ENCODE peak calls at places on chromosomes 13 and 19, in seven cellular contexts. Q is HCT116, D is GM12878, F is K562, K is H1, V is SK-N-SH, O is HepG2. S is an unnamed sample.

GRCh38 chr19:32543107-32543900 is 37.7 kb upstream of the PDCD5 start:
- DNase-seq in Q (no peak), D (no peak), F (peak), K (no peak), V (no peak), O (no peak), S (no peak)

GRCh38 chr19:14497347-14497921 is 1.5 kb upstream of the GIPC1 start:
- DNase-seq in Q (no peak), D (no peak), F (peak), K (no peak), V (no peak), O (peak), S (no peak)

GRCh38 chr19:18304496-18305312 is 18.2 kb downstream of the LSM4 start:
- DNase-seq in Q (no peak), D (no peak), F (peak), K (no peak), V (peak), O (peak), S (no peak)

GRCh38 chr19:48489608-48490216 is 20.5 kb downstream of the CYTH2 start:
- DNase-seq in Q (peak), D (no peak), F (peak), K (peak), V (peak), O (peak), S (peak)

GRCh38 chr13:59745395-59745788 is 418.3 kb downstream of the DIAPH3 start:
- DNase-seq in Q (no peak), D (no peak), F (no peak), K (no peak), V (no peak), O (peak), S (no peak)

GRCh38 chr19:21569497-21569870 is 64.1 kb downstream of the ZNF429 start:
- DNase-seq in Q (no peak), D (no peak), F (no peak), K (no peak), V (no peak), O (no peak), S (no peak)

GRCh38 chr13:68982961-68983619 is 1124.5 kb upstream of the ATXN8OS start:
- DNase-seq in Q (no peak), D (no peak), F (no peak), K (no peak), V (no peak), O (no peak), S (no peak)

GRCh38 chr19:14517446-14517839 is 754 bp downstream of the DNAJB1 start:
- DNase-seq in Q (no peak), D (no peak), F (no peak), K (no peak), V (no peak), O (no peak), S (no peak)

GRCh38 chr13:110123041-110123809 is 183.7 kb downstream of the COL4A1 start:
- DNase-seq in Q (no peak), D (no peak), F (no peak), K (no peak), V (no peak), O (no peak), S (no peak)

GRCh38 chr19:51142119-51142518 is at the start of gene SIGLEC7:
- DNase-seq in Q (no peak), D (no peak), F (no peak), K (no peak), V (no peak), O (no peak), S (no peak)

GRCh38 chr13:39452834-39453233 is 150.2 kb downstream of the LHFPL6 start:
- DNase-seq in Q (no peak), D (no peak), F (no peak), K (no peak), V (no peak), O (no peak), S (no peak)

GRCh38 chr13:26919311-26919710 is 158.7 kb upstream of the GPR12 start:
- DNase-seq in Q (no peak), D (no peak), F (no peak), K (no peak), V (no peak), O (no peak), S (no peak)

GRCh38 chr13:69857188-69857821 is 250.3 kb upstream of the ATXN8OS start:
- DNase-seq in Q (peak), D (peak), F (peak), K (no peak), V (peak), O (peak), S (peak)

GRCh38 chr13:111630411-111630810 is 310.0 kb downstream of the TEX29 start:
- DNase-seq in Q (no peak), D (no peak), F (no peak), K (peak), V (no peak), O (no peak), S (no peak)

GRCh38 chr13:110365876-110366275 is 58.8 kb downstream of the COL4A2 start:
- DNase-seq in Q (no peak), D (no peak), F (no peak), K (no peak), V (no peak), O (no peak), S (no peak)

GRCh38 chr13:19759669-19760068 is 23.1 kb downstream of the PSPC1 start:
- DNase-seq in Q (no peak), D (no peak), F (no peak), K (no peak), V (no peak), O (no peak), S (no peak)

GRCh38 chr19:57850553-57851017 is 926 bp downstream of the ZNF587 start:
- DNase-seq in Q (no peak), D (no peak), F (peak), K (peak), V (peak), O (peak), S (peak)

GRCh38 chr19:38020331-38020730 is 113.3 kb downstream of the SIPA1L3 start:
- DNase-seq in Q (no peak), D (no peak), F (no peak), K (no peak), V (no peak), O (no peak), S (no peak)

GRCh38 chr13:100835695-100836094 is 161.1 kb upstream of the TMTC4 start:
- DNase-seq in Q (no peak), D (no peak), F (no peak), K (no peak), V (no peak), O (no peak), S (no peak)

GRCh38 chr19:7427944-7428343 is 60.9 kb downstream of the PEX11G start:
- DNase-seq in Q (no peak), D (no peak), F (no peak), K (no peak), V (no peak), O (no peak), S (no peak)

GRCh38 chr13:99654076-99654475 is 152.8 kb downstream of the TM9SF2 start:
- DNase-seq in Q (no peak), D (no peak), F (no peak), K (no peak), V (no peak), O (no peak), S (no peak)

GRCh38 chr13:79386125-79386822 is 19.8 kb downstream of the RBM26 start:
- DNase-seq in Q (no peak), D (no peak), F (no peak), K (no peak), V (no peak), O (no peak), S (no peak)

GRCh38 chr19:10086032-10086903 is at the start of gene SHFL:
- DNase-seq in Q (no peak), D (no peak), F (peak), K (peak), V (peak), O (peak), S (peak)

GRCh38 chr13:73754241-73754640 is 380.0 kb downstream of the KLF12 start:
- DNase-seq in Q (no peak), D (no peak), F (no peak), K (no peak), V (no peak), O (no peak), S (no peak)

GRCh38 chr13:44715287-44716224 is 139.4 kb upstream of the TSC22D1 start:
- DNase-seq in Q (no peak), D (no peak), F (no peak), K (no peak), V (peak), O (no peak), S (no peak)

GRCh38 chr13:44718467-44718866 is 142.3 kb upstream of the TSC22D1 start:
- DNase-seq in Q (no peak), D (no peak), F (no peak), K (no peak), V (no peak), O (no peak), S (no peak)

GRCh38 chr13:44719857-44720671 is 143.9 kb upstream of the TSC22D1 start:
- DNase-seq in Q (no peak), D (no peak), F (no peak), K (no peak), V (no peak), O (no peak), S (no peak)
- TF ChIP-seq JUND in Q (no peak), D (no peak), F (no peak), K (no peak), V (peak), O (no peak), S (no peak)

GRCh38 chr19:40590464-40591265 is 10.5 kb upstream of the LTBP4 start:
- DNase-seq in Q (no peak), D (no peak), F (no peak), K (no peak), V (no peak), O (no peak), S (no peak)

GRCh38 chr19:40588926-40589569 is 12.1 kb upstream of the LTBP4 start:
- DNase-seq in Q (no peak), D (no peak), F (no peak), K (no peak), V (no peak), O (no peak), S (no peak)

GRCh38 chr19:40586611-40587010 is 9.9 kb downstream of the SHKBP1 start:
- DNase-seq in Q (no peak), D (no peak), F (no peak), K (no peak), V (no peak), O (no peak), S (no peak)

GRCh38 chr19:40589723-40590429 is 11.3 kb upstream of the LTBP4 start:
- DNase-seq in Q (no peak), D (no peak), F (no peak), K (no peak), V (no peak), O (no peak), S (no peak)

DNA sequence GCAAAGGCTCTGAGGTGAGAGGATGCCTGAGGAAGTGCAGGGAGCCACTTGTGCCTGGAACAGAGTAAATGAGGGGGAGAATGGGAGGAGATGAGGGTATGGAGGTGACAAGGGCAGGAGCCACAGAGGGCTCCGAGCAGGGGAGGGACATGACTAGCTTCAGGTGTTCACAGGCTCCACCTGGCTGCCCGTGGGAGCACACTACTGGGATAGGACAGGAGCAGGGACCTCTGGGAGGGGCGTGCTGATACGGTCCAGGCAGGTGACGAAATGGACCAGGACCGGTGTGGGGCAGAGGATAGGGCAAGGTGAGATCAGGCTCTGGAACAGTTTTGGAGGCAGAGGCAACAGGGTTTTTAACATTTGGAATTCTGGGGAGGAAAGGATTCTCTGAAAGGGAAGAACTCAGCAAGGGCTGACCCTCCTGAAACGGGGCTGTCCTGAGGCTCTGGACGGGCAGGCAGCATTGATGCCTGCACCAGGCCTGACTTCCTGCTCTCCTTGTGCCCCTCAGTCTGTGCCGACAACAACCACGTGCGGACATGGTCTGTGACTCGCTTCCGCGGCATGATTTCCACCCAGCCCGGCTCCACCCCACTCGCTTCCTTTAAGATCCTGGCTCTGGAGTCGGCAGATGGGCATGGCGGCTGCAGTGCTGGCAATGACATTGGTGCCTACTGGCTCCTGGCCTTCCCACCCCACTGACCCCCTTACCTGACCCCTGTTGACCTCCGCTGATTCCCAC is 11.6 kb downstream of the SHKBP1 start:
- DNase-seq in Q (peak), D (no peak), F (no peak), K (no peak), V (no peak), O (no peak), S (no peak)
- TF ChIP-seq JUND in Q (no peak), D (no peak), F (no peak), K (no peak), V (no peak), O (no peak), S (no peak)

GRCh38 chr19:718251-719024 is 9.7 kb downstream of the PALM start:
- DNase-seq in Q (no peak), D (no peak), F (no peak), K (peak), V (peak), O (no peak), S (no peak)

GRCh38 chr19:719636-720377 is 11.1 kb downstream of the PALM start:
- DNase-seq in Q (no peak), D (no peak), F (peak), K (peak), V (peak), O (no peak), S (no peak)

GRCh38 chr19:722553-723101 is 13.9 kb downstream of the PALM start:
- DNase-seq in Q (no peak), D (no peak), F (no peak), K (no peak), V (no peak), O (no peak), S (no peak)

GRCh38 chr19:719081-719512 is 10.4 kb downstream of the PALM start:
- DNase-seq in Q (no peak), D (no peak), F (peak), K (peak), V (no peak), O (peak), S (no peak)

DNA sequence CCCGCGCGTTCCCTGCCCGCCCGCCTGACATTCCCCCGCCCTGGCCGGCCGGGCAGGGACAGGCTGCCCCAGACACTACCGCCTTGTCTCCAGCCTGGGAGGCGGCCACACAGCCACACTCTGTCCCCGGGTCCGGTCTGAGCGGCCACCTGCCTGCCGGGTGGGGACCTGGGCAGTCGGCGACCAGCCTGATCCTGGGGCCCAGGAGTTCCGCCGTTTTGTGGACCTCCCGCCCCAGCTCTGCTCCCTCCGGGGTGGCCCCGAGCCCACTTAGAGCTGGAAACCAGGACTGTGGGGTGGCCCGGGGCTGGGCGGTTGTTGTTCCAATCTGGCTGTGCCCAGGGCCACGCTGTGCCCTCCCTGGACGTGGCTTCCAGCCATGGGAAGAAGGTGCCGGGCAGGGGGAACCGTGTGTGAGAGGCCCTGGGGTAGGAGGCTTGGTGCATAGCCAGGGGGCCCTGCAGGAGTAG is 12.0 kb downstream of the PALM start:
- DNase-seq in Q (no peak), D (no peak), F (no peak), K (peak), V (peak), O (peak), S (no peak)
- TF ChIP-seq JUND in Q (no peak), D (no peak), F (no peak), K (no peak), V (no peak), O (no peak), S (no peak)

GRCh38 chr19:5321851-5322681 is 18.5 kb downstream of the PTPRS start:
- DNase-seq in Q (no peak), D (peak), F (peak), K (no peak), V (peak), O (no peak), S (no peak)
- TF ChIP-seq JUND in Q (no peak), D (peak), F (no peak), K (no peak), V (no peak), O (no peak), S (no peak)

DNA sequence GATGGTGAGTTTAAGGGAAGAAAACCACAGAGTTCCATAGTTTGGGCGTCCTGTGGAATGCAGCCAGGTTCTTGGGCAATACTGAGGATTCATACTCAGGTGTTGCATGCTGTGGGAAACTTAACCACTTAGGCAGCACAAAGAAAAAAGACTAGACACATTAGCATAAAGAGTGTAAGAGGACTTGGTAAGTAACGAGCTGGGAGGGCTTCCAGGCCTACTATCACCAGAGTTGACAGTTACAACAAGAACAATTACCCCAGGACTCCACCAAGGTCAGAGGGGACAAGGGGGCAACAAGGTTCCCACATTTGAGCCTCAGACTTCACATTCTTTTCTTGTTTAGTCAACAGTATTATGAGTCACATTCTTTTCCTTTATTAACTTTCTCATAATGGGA is 33.2 kb downstream of the KCTD12 start:
- DNase-seq in Q (no peak), D (no peak), F (no peak), K (no peak), V (no peak), O (no peak), S (no peak)
- TF ChIP-seq JUND in Q (no peak), D (no peak), F (no peak), K (no peak), V (no peak), O (no peak), S (no peak)